ENCODE peak calls at places on chromosomes 2 and 18, in seven cellular contexts. B, U, Q, K, D, Z and W are unnamed samples.

GRCh38 chr18:39205565-39205964 is 1640.0 kb upstream of the CELF4 start:
- DNase-seq in B (no peak), U (no peak), Q (no peak), K (no peak), D (no peak), Z (no peak), W (no peak)

GRCh38 chr2:234310166-234310565 is 186.7 kb downstream of the ARL4C start:
- DNase-seq in B (no peak), U (no peak), Q (peak; percentile 23), K (no peak), D (no peak), Z (no peak), W (no peak)

GRCh38 chr2:66509326-66509811 is 74.4 kb downstream of the MEIS1 start:
- DNase-seq in B (no peak), U (no peak), Q (no peak), K (peak; percentile 55), D (peak; percentile 27), Z (no peak), W (peak; percentile 88)

GRCh38 chr18:76988827-76989646 is 143.5 kb downstream of the MBP start:
- DNase-seq in B (no peak), U (no peak), Q (no peak), K (no peak), D (no peak), Z (no peak), W (no peak)

GRCh38 chr2:158725496-158725895 is 69.6 kb upstream of the DAPL1 start:
- DNase-seq in B (no peak), U (no peak), Q (no peak), K (no peak), D (no peak), Z (no peak), W (no peak)

GRCh38 chr2:175251425-175252041 is 70.0 kb upstream of the ATP5MC3 start:
- DNase-seq in B (peak; percentile 31), U (no peak), Q (no peak), K (peak; percentile 61), D (no peak), Z (peak; percentile 32), W (peak; percentile 48)

GRCh38 chr2:11873346-11873745 is 126.9 kb downstream of the LPIN1 start:
- DNase-seq in B (no peak), U (no peak), Q (no peak), K (no peak), D (no peak), Z (no peak), W (no peak)

GRCh38 chr2:218036371-218036770 is 32.7 kb upstream of the RUFY4 start:
- DNase-seq in B (no peak), U (no peak), Q (no peak), K (no peak), D (no peak), Z (no peak), W (no peak)